ENCODE peak calls at places on chromosomes 13 and 19, in nine cellular contexts. P, H, N, D, M, Z, K, E and O are unnamed samples.

GRCh38 chr13:106520205-106521004 is 15.1 kb downstream of the EFNB2 start:
- DNase-seq in P (no peak), M (no peak), N (no peak), E (no peak), Z (no peak), H (no peak), D (no peak), K (no peak), O (peak)

GRCh38 chr13:37406031-37406430 is 192.5 kb downstream of the POSTN start:
- DNase-seq in D (no peak), K (no peak), N (no peak), Z (no peak), E (no peak), H (peak), M (no peak), P (no peak), O (no peak)

GRCh38 chr13:112825071-112825470 is 135.2 kb downstream of the ATP11A start:
- DNase-seq in Z (no peak), H (no peak), P (no peak), E (no peak), D (no peak), M (no peak), K (no peak), N (no peak), O (no peak)

GRCh38 chr13:51816604-51817254 is 12.8 kb upstream of the DHRS12 start:
- DNase-seq in M (no peak), K (no peak), H (no peak), E (no peak), P (no peak), N (no peak), Z (no peak), D (no peak), O (peak)

GRCh38 chr19:11380653-11381534 is 3.2 kb downstream of the EPOR start:
- DNase-seq in P (peak), H (peak), E (peak), Z (peak), N (peak), D (no peak), M (peak), K (peak), O (peak)

GRCh38 chr13:74966814-74967213 is 515.2 kb downstream of the TBC1D4 start:
- DNase-seq in E (no peak), M (no peak), N (no peak), D (no peak), Z (peak), P (no peak), K (no peak), H (no peak), O (no peak)

GRCh38 chr13:24187185-24187584 is 26.7 kb downstream of the SPATA13 start:
- DNase-seq in E (no peak), H (peak), D (no peak), N (no peak), P (no peak), K (no peak), M (no peak), Z (peak), O (no peak)

GRCh38 chr13:43994999-43995859 is 115.5 kb downstream of the LACC1 start:
- DNase-seq in M (no peak), N (no peak), H (no peak), P (no peak), E (no peak), K (no peak), Z (no peak), D (no peak), O (no peak)

GRCh38 chr13:48304132-48304876 is 753 bp downstream of the RB1 start:
- DNase-seq in D (no peak), Z (no peak), N (no peak), K (peak), M (no peak), H (peak), E (peak), P (peak), O (peak)

GRCh38 chr13:99982021-99982740 is 597 bp downstream of the ZIC2 start:
- DNase-seq in E (peak), M (no peak), N (no peak), D (no peak), K (no peak), H (peak), P (peak), Z (peak), O (peak)

GRCh38 chr19:12769689-12770088 is 5.7 kb downstream of the HOOK2 start:
- DNase-seq in H (no peak), M (peak), N (no peak), P (peak), D (no peak), E (no peak), Z (peak), K (no peak), O (no peak)

GRCh38 chr19:48962029-48962848 is 2.9 kb upstream of the FTL start:
- DNase-seq in P (peak), K (no peak), N (no peak), E (peak), Z (peak), D (no peak), H (peak), M (no peak), O (no peak)

GRCh38 chr19:19040417-19040816 is 7.0 kb downstream of the ARMC6 start:
- DNase-seq in D (no peak), N (no peak), H (no peak), E (no peak), K (peak), P (no peak), Z (no peak), M (no peak), O (no peak)

GRCh38 chr13:113207890-113208423 is 512 bp downstream of the PCID2 start:
- DNase-seq in N (no peak), P (no peak), H (peak), Z (peak), E (peak), D (no peak), M (no peak), K (no peak), O (peak)

GRCh38 chr19:1449467-1450442 is at the start of gene APC2:
- DNase-seq in M (no peak), Z (peak), D (no peak), P (no peak), N (peak), H (no peak), E (peak), K (no peak), O (peak)

GRCh38 chr19:34649886-34650543 is 26.9 kb downstream of the SCGB2B2 start:
- DNase-seq in M (no peak), H (peak), E (no peak), K (no peak), Z (no peak), D (no peak), P (no peak), N (no peak), O (no peak)

GRCh38 chr19:41351339-41352245 is 2.1 kb downstream of the TGFB1 start:
- DNase-seq in H (peak), D (no peak), K (no peak), E (peak), M (peak), P (peak), Z (peak), N (no peak), O (peak)

GRCh38 chr19:19113040-19113541 is 25.2 kb downstream of the TMEM161A start:
- DNase-seq in P (no peak), H (peak), N (no peak), E (peak), M (no peak), Z (peak), K (no peak), D (peak), O (peak)

GRCh38 chr13:101520672-101521071 is 68.2 kb downstream of the ITGBL1 start:
- DNase-seq in H (peak), D (no peak), M (no peak), P (no peak), N (no peak), K (no peak), Z (no peak), E (peak), O (no peak)

GRCh38 chr13:49097374-49097773 is 121.7 kb downstream of the FNDC3A start:
- DNase-seq in K (peak), M (no peak), P (no peak), D (no peak), Z (no peak), E (peak), N (no peak), H (peak), O (no peak)

GRCh38 chr19:2462635-2463421 is 6.1 kb upstream of the LMNB2 start:
- DNase-seq in Z (peak), E (peak), H (peak), N (peak), K (peak), M (no peak), D (no peak), P (no peak), O (peak)

GRCh38 chr19:45472557-45473365 is 5.0 kb downstream of the FOSB start:
- DNase-seq in H (peak), K (peak), M (peak), N (no peak), Z (peak), E (no peak), P (no peak), D (no peak), O (no peak)

GRCh38 chr19:51691122-51692064 is 1.7 kb upstream of the SPACA6 start:
- DNase-seq in E (peak), Z (peak), K (no peak), P (no peak), M (no peak), N (no peak), H (peak), D (no peak), O (no peak)

GRCh38 chr19:42269518-42270345 is 680 bp downstream of the CIC start:
- DNase-seq in H (no peak), P (no peak), D (no peak), Z (no peak), K (no peak), M (no peak), E (no peak), N (no peak), O (no peak)

GRCh38 chr19:10543420-10544241 is at the start of gene ATG4D:
- DNase-seq in Z (peak), D (peak), K (no peak), N (peak), E (peak), H (peak), M (peak), P (peak), O (peak)

GRCh38 chr13:76769238-76769859 is 116.9 kb downstream of the KCTD12 start:
- DNase-seq in H (no peak), K (no peak), P (no peak), Z (no peak), E (no peak), D (no peak), M (no peak), N (no peak), O (no peak)

GRCh38 chr19:10872551-10873107 is 1.3 kb downstream of the CARM1 start:
- DNase-seq in P (no peak), D (no peak), M (no peak), E (no peak), K (no peak), H (no peak), N (no peak), Z (no peak), O (no peak)

GRCh38 chr13:30725331-30726085 is 9.8 kb upstream of the ALOX5AP start:
- DNase-seq in Z (no peak), K (no peak), E (peak), M (no peak), D (no peak), P (no peak), H (no peak), N (no peak), O (no peak)

GRCh38 chr19:13339869-13340268 is 166.4 kb downstream of the CACNA1A start:
- DNase-seq in N (no peak), D (no peak), P (no peak), M (no peak), E (no peak), H (no peak), K (no peak), Z (no peak), O (no peak)

GRCh38 chr13:51035469-51035868 is 75.6 kb downstream of the C13orf42 start:
- DNase-seq in K (no peak), M (no peak), P (no peak), Z (no peak), E (no peak), N (no peak), H (no peak), D (no peak), O (peak)

GRCh38 chr19:43694553-43694952 is 21.3 kb upstream of the IRGC start:
- DNase-seq in M (no peak), N (no peak), H (no peak), E (no peak), K (no peak), Z (no peak), D (no peak), P (no peak), O (no peak)

GRCh38 chr19:46000497-46001246 is 5.4 kb downstream of the CCDC61 start:
- DNase-seq in K (no peak), D (no peak), M (peak), Z (peak), E (no peak), P (peak), H (no peak), N (no peak), O (no peak)

GRCh38 chr13:24682353-24682752 is 2.1 kb downstream of the ATP12A start:
- DNase-seq in H (no peak), K (no peak), E (no peak), P (no peak), M (no peak), Z (peak), D (no peak), N (no peak), O (no peak)

GRCh38 chr13:112965103-112965502 is 3.9 kb upstream of the MCF2L start:
- DNase-seq in N (no peak), M (no peak), E (no peak), D (no peak), K (no peak), P (no peak), H (peak), Z (no peak), O (no peak)